ENCODE peak calls at places on chromosomes 11 and 22, in ten cellular contexts. O, Z, G, W, S, N, K, J, V and H are unnamed samples.

GRCh38 chr22:50418624-50419023 is 56.2 kb downstream of the SBF1 start:
- DNase-seq in O (no peak), Z (no peak), G (no peak), W (no peak), S (no peak), N (no peak), K (no peak), J (no peak), V (no peak), H (no peak)

GRCh38 chr11:27205779-27206549 is 157.1 kb downstream of the CCDC34 start:
- DNase-seq in O (no peak), Z (no peak), G (no peak), W (no peak), S (no peak), N (no peak), K (no peak), J (no peak), V (no peak), H (no peak)

GRCh38 chr11:135027461-135027860 is 615.4 kb upstream of the B3GAT1 start:
- DNase-seq in O (peak; percentile 35), Z (no peak), G (no peak), W (peak; percentile 11), S (no peak), N (peak; percentile 35), K (peak; percentile 12), J (no peak), V (no peak), H (no peak)

GRCh38 chr11:26715133-26715532 is 6.7 kb downstream of the SLC5A12 start:
- DNase-seq in O (no peak), Z (no peak), G (no peak), W (no peak), S (no peak), N (no peak), K (no peak), J (no peak), V (no peak), H (no peak)

GRCh38 chr11:63769044-63769718 is 606 bp upstream of the ZFTA start:
- DNase-seq in O (peak; percentile 76), Z (no peak), G (peak; percentile 76), W (peak; percentile 43), S (no peak), N (no peak), K (no peak), J (peak; percentile 68), V (peak; percentile 70), H (no peak)

GRCh38 chr11:75351541-75352416 is at the start of gene ARRB1:
- DNase-seq in O (peak; percentile 92), Z (peak; percentile 47), G (peak; percentile 82), W (peak; percentile 81), S (peak; percentile 30), N (peak; percentile 82), K (peak; percentile 90), J (peak; percentile 80), V (peak; percentile 81), H (no peak)

GRCh38 chr22:49630448-49630946 is 197.2 kb downstream of the BRD1 start:
- DNase-seq in O (no peak), Z (no peak), G (no peak), W (no peak), S (no peak), N (no peak), K (no peak), J (no peak), V (no peak), H (no peak)

GRCh38 chr22:46028069-46028991 is 51.4 kb upstream of the WNT7B start:
- DNase-seq in O (no peak), Z (no peak), G (peak; percentile 61), W (no peak), S (no peak), N (no peak), K (no peak), J (peak; percentile 33), V (peak; percentile 69), H (no peak)

GRCh38 chr11:45537617-45538016 is 127.8 kb downstream of the CHST1 start:
- DNase-seq in O (no peak), Z (no peak), G (no peak), W (no peak), S (no peak), N (no peak), K (no peak), J (no peak), V (no peak), H (no peak)

GRCh38 chr11:45852712-45853101 is 5.4 kb downstream of the CRY2 start:
- DNase-seq in O (peak; percentile 44), Z (no peak), G (no peak), W (no peak), S (no peak), N (no peak), K (no peak), J (no peak), V (no peak), H (no peak)

GRCh38 chr11:102120437-102120935 is 10.2 kb downstream of the YAP1 start:
- DNase-seq in O (no peak), Z (no peak), G (no peak), W (no peak), S (peak; percentile 81), N (no peak), K (no peak), J (no peak), V (no peak), H (no peak)

GRCh38 chr11:80320765-80321164 is 879.9 kb upstream of the TENM4 start:
- DNase-seq in O (no peak), Z (no peak), G (no peak), W (no peak), S (no peak), N (no peak), K (no peak), J (no peak), V (no peak), H (no peak)

GRCh38 chr11:79050784-79051183 is 390.0 kb downstream of the TENM4 start:
- DNase-seq in O (no peak), Z (peak; percentile 11), G (no peak), W (no peak), S (no peak), N (no peak), K (no peak), J (no peak), V (no peak), H (no peak)

GRCh38 chr11:113193894-113194293 is 120.5 kb upstream of the TTC12 start:
- DNase-seq in O (no peak), Z (peak; percentile 48), G (no peak), W (no peak), S (no peak), N (peak; percentile 50), K (no peak), J (peak; percentile 86), V (no peak), H (no peak)

GRCh38 chr11:59154585-59154984 is 11.9 kb downstream of the FAM111A start:
- DNase-seq in O (no peak), Z (no peak), G (no peak), W (no peak), S (no peak), N (no peak), K (no peak), J (no peak), V (no peak), H (no peak)

GRCh38 chr11:64131657-64132387 is 34.1 kb downstream of the MACROD1 start:
- DNase-seq in O (no peak), Z (no peak), G (no peak), W (no peak), S (no peak), N (no peak), K (peak; percentile 24), J (no peak), V (no peak), H (no peak)

GRCh38 chr22:43823353-43823908 is 11.3 kb upstream of the EFCAB6 start:
- DNase-seq in O (no peak), Z (no peak), G (no peak), W (no peak), S (peak; percentile 68), N (peak; percentile 82), K (peak; percentile 61), J (no peak), V (peak; percentile 38), H (no peak)

GRCh38 chr11:112555491-112556364 is 295.1 kb upstream of the PLET1 start:
- DNase-seq in O (peak; percentile 59), Z (peak; percentile 16), G (peak; percentile 71), W (peak; percentile 67), S (peak; percentile 12), N (peak; percentile 77), K (peak; percentile 21), J (peak; percentile 40), V (peak; percentile 66), H (no peak)

GRCh38 chr11:10878408-10879214 is 20.8 kb upstream of the ZBED5 start:
- DNase-seq in O (peak; percentile 48), Z (no peak), G (no peak), W (no peak), S (peak; percentile 81), N (no peak), K (peak; percentile 58), J (no peak), V (no peak), H (no peak)
- TF ChIP-seq EP300 in O (peak; percentile 12), Z (no peak), G (no peak), W (no peak), S (no peak), N (no peak), K (no peak), J (no peak), V (no peak), H (no peak)

DNA sequence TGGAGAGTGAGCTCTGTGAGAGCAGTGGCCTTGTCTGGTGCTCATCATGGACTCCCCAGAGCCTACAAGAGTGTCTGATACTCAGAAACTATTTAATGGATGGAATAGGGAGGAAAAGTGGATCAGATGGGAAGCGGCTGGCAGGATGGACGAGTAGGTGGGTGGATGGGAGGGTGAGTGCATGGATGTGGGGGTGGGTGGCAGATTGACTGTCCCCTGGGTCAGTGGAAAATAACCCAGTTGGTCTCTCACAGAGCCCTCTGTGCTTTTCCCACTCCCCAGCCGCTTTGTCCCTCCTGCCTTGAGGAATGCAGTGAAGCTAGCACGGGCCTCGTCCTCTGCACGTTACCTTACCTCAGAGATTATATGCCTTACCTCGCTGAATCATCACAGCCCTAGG is 5.9 kb downstream of the SPI1 start:
- DNase-seq in O (no peak), Z (no peak), G (no peak), W (no peak), S (no peak), N (no peak), K (no peak), J (no peak), V (no peak), H (no peak)
- H3K4me1 ChIP-seq in O (peaks cover 25% of the 10 kb centered on the region), Z (peaks cover 4% of the 10 kb centered on the region), G (peaks cover 6% of the 10 kb centered on the region), W (no peaks in the 10 kb centered on the region), S (peaks cover 21% of the 10 kb centered on the region), N (no peaks in the 10 kb centered on the region), K (peaks cover 8% of the 10 kb centered on the region), J (no peaks in the 10 kb centered on the region), V (peaks cover 8% of the 10 kb centered on the region), H (no peaks in the 10 kb centered on the region)

DNA sequence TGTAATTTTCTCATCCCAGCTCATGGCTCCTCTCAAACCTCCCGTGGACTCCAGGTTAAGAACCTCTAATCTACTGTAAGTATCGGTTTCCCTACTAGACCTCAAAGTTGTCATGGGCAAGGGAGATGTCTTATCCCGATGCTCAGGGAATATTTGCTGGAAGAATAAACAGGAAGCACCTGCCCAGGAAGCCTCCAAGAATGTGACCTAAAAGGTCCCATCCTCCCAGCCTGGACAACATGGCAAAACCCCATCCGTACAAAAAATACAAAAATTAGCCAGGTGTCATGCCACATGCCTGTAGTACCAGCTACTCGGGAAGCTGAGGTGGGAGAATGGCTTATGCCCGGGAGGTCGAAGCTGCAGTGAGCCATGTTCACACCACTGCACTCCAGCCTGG is 62.4 kb downstream of the APOL1 start:
- DNase-seq in O (no peak), Z (no peak), G (no peak), W (no peak), S (no peak), N (no peak), K (no peak), J (no peak), V (no peak), H (no peak)
- H3K27ac ChIP-seq in O (no peak overlapping the region), Z (no peak overlapping the region), G (peak overlapping the region; percentile 100), W (peak overlapping the region; percentile 51), S (no peak overlapping the region), N (peak overlapping the region; percentile 17), K (no peak overlapping the region), J (no peak overlapping the region), V (no peak overlapping the region), H (peak overlapping the region; percentile 58)

GRCh38 chr11:99383628-99384300 is 363.0 kb downstream of the CNTN5 start:
- DNase-seq in O (no peak), Z (no peak), G (no peak), W (no peak), S (no peak), N (no peak), K (no peak), J (no peak), V (no peak), H (no peak)
- TF ChIP-seq EP300 in O (no peak), Z (no peak), G (no peak), W (no peak), S (no peak), N (no peak), K (no peak), J (no peak), V (no peak), H (no peak)